ENCODE peak calls at places on chromosomes 5 and 9, in ten cellular contexts. E, T, G, Y, I, H, A, R, V and S are unnamed samples.

GRCh38 chr5:35926389-35927051 is 11.9 kb downstream of the CAPSL start:
- DNase-seq in T (no peak), E (peak; percentile 77), G (no peak), I (peak; percentile 74), V (peak; percentile 54), Y (peak; percentile 59), R (peak; percentile 66), A (peak; percentile 50), H (peak; percentile 71), S (no peak)

GRCh38 chr5:53173083-53173482 is 63.5 kb upstream of the MOCS2 start:
- DNase-seq in Y (no peak), V (no peak), A (no peak), E (no peak), R (no peak), H (no peak), I (no peak), T (no peak), G (no peak), S (no peak)

GRCh38 chr5:58773744-58774441 is 191.0 kb downstream of the RAB3C start:
- DNase-seq in A (no peak), E (no peak), H (no peak), G (no peak), Y (no peak), R (no peak), I (no peak), V (no peak), T (peak; percentile 41), S (no peak)

GRCh38 chr5:136159457-136159856 is 26.8 kb downstream of the SMAD5 start:
- DNase-seq in I (no peak), H (no peak), E (no peak), T (no peak), V (no peak), Y (no peak), G (no peak), R (peak; percentile 18), A (peak; percentile 53), S (no peak)

GRCh38 chr5:164012376-164012775 is 507.0 kb downstream of the MAT2B start:
- DNase-seq in R (no peak), A (peak; percentile 18), Y (no peak), H (no peak), E (no peak), T (no peak), G (no peak), I (no peak), V (no peak), S (no peak)

GRCh38 chr9:2620876-2621677 is 510 bp upstream of the VLDLR start:
- DNase-seq in H (peak; percentile 67), E (peak; percentile 28), Y (peak; percentile 61), R (peak; percentile 31), G (peak; percentile 48), V (peak; percentile 25), I (peak; percentile 96), A (peak; percentile 87), T (peak; percentile 90), S (no peak)

GRCh38 chr5:139650031-139650688 is 2.0 kb downstream of the CXXC5 start:
- DNase-seq in H (peak; percentile 59), V (no peak), R (peak; percentile 47), A (no peak), I (peak; percentile 87), T (peak; percentile 76), Y (no peak), E (no peak), G (no peak), S (no peak)

GRCh38 chr5:79107020-79107796 is 4.4 kb upstream of the BHMT start:
- DNase-seq in Y (no peak), R (no peak), T (no peak), G (no peak), V (no peak), E (peak; percentile 86), A (peak; percentile 5), H (peak; percentile 10), I (peak; percentile 69), S (no peak)